ENCODE peak calls at places on chromosomes 12 and 14, in five cellular contexts. O is effector CD4-positive, alpha-beta T cell; M is activated T-helper 1 cell treated with anti-CD3 and anti-CD28 coated beads, Interleukin-2, amount 50 U/mL, for 16 hours; W is foreskin fibroblast; R is T-helper 9 cell. N is an unnamed sample.

GRCh38 chr14:98369344-98369743 is 902.7 kb downstream of the BCL11B start:
- DNase-seq in O (no peak), M (no peak), W (no peak), R (no peak), N (no peak)

GRCh38 chr14:74671789-74672188 is 41.1 kb downstream of the AREL1 start:
- DNase-seq in O (no peak), M (no peak), W (no peak), R (no peak), N (no peak)

GRCh38 chr14:41873379-41874034 is 266.8 kb downstream of the LRFN5 start:
- DNase-seq in O (no peak), M (no peak), W (peak), R (no peak), N (peak)

GRCh38 chr14:99946652-99947489 is 118.4 kb upstream of the EVL start:
- DNase-seq in O (peak), M (peak), W (no peak), R (peak), N (no peak)

GRCh38 chr12:45775964-45776363 is 46.5 kb downstream of the ARID2 start:
- DNase-seq in O (no peak), M (no peak), W (no peak), R (no peak), N (no peak)

GRCh38 chr12:54262403-54262925 is 17.5 kb downstream of the CBX5 start:
- DNase-seq in O (no peak), M (no peak), W (peak), R (no peak), N (peak)

GRCh38 chr12:64392221-64392620 is 1.7 kb upstream of the C12orf56 start:
- DNase-seq in O (no peak), M (no peak), W (peak), R (no peak), N (no peak)

GRCh38 chr14:72962829-72963312 is 36.6 kb downstream of the DCAF4 start:
- DNase-seq in O (no peak), M (no peak), W (peak), R (no peak), N (peak)

GRCh38 chr12:19179986-19180385 is 50.5 kb downstream of the PLEKHA5 start:
- DNase-seq in O (no peak), M (no peak), W (no peak), R (no peak), N (no peak)

GRCh38 chr12:114476159-114476558 is 70.2 kb upstream of the TBX5 start:
- DNase-seq in O (no peak), M (no peak), W (peak), R (no peak), N (peak)

GRCh38 chr12:69161835-69162234 is 77.5 kb upstream of the CPSF6 start:
- DNase-seq in O (no peak), M (no peak), W (no peak), R (peak), N (no peak)

GRCh38 chr14:36333106-36333505 is 12.7 kb upstream of the MBIP start:
- DNase-seq in O (no peak), M (no peak), W (no peak), R (no peak), N (no peak)

GRCh38 chr12:3553681-3554546 is 62.9 kb downstream of the PRMT8 start:
- DNase-seq in O (no peak), M (no peak), W (no peak), R (no peak), N (no peak)

GRCh38 chr14:56206576-56206975 is 88.4 kb downstream of the PELI2 start:
- DNase-seq in O (no peak), M (no peak), W (no peak), R (no peak), N (no peak)

GRCh38 chr12:32671930-32672785 is 6.9 kb upstream of the DNM1L start:
- DNase-seq in O (no peak), M (no peak), W (peak), R (no peak), N (peak)

GRCh38 chr14:63717704-63718103 is 10.2 kb downstream of the SGPP1 start:
- DNase-seq in O (no peak), M (no peak), W (no peak), R (no peak), N (no peak)

GRCh38 chr12:118055865-118056773 is 4.9 kb downstream of the WSB2 start:
- DNase-seq in O (no peak), M (no peak), W (no peak), R (no peak), N (no peak)

GRCh38 chr14:30553311-30553989 is 5.5 kb upstream of the G2E3 start:
- DNase-seq in O (no peak), M (no peak), W (peak), R (no peak), N (peak)

GRCh38 chr12:89461190-89461589 is 63.4 kb downstream of the GALNT4 start:
- DNase-seq in O (no peak), M (no peak), W (no peak), R (no peak), N (no peak)

GRCh38 chr12:116524964-116525379 is 34.2 kb upstream of the MAP1LC3B2 start:
- DNase-seq in O (no peak), M (no peak), W (no peak), R (no peak), N (no peak)

GRCh38 chr14:64253672-64254071 is 40.5 kb downstream of the ESR2 start:
- DNase-seq in O (no peak), M (no peak), W (peak), R (no peak), N (no peak)

GRCh38 chr12:2666411-2666810 is 128.4 kb upstream of the FKBP4 start:
- DNase-seq in O (no peak), M (no peak), W (no peak), R (no peak), N (no peak)

GRCh38 chr12:107929436-107929835 is 154.9 kb downstream of the ASCL4 start:
- DNase-seq in O (no peak), M (no peak), W (no peak), R (no peak), N (peak)

GRCh38 chr12:95118138-95118787 is 44.8 kb upstream of the NR2C1 start:
- DNase-seq in O (no peak), M (no peak), W (peak), R (no peak), N (peak)

GRCh38 chr14:64708148-64709004 is 4.2 kb downstream of the PLEKHG3 start:
- DNase-seq in O (peak), M (no peak), W (no peak), R (peak), N (no peak)

N was measured in stromal cell of bone marrow.